ENCODE peak calls at places on chromosomes 6 and 20, in five cellular contexts. One of them, this sample, is unnamed.

GRCh38 chr6:57198926-57199636 is 23.0 kb downstream of the RAB23 start:
- DNase-seq in hepatocyte: no peak
- DNase-seq in GM23338: peak
- DNase-seq in MM.1S: no peak
- DNase-seq in neural progenitor cell: no peak
- DNase-seq in this sample: no peak

GRCh38 chr6:21005816-21006553 is 471.7 kb downstream of the CDKAL1 start:
- DNase-seq in hepatocyte: peak
- DNase-seq in GM23338: no peak
- DNase-seq in MM.1S: no peak
- DNase-seq in neural progenitor cell: no peak
- DNase-seq in this sample: peak

GRCh38 chr6:44062771-44063560 is 64.3 kb downstream of the MRPL14 start:
- DNase-seq in MM.1S: peak
- DNase-seq in neural progenitor cell: peak
- DNase-seq in GM23338: peak
- DNase-seq in hepatocyte: no peak
- DNase-seq in this sample: no peak

GRCh38 chr6:112571486-112571885 is 224.4 kb downstream of the RFPL4B start:
- DNase-seq in neural progenitor cell: no peak
- DNase-seq in MM.1S: no peak
- DNase-seq in hepatocyte: peak
- DNase-seq in GM23338: no peak
- DNase-seq in this sample: peak

GRCh38 chr6:40192516-40192915 is 258.3 kb upstream of the MOCS1 start:
- DNase-seq in GM23338: no peak
- DNase-seq in neural progenitor cell: no peak
- DNase-seq in MM.1S: no peak
- DNase-seq in hepatocyte: no peak
- DNase-seq in this sample: no peak

GRCh38 chr6:54451516-54451915 is 143.3 kb downstream of the TINAG start:
- DNase-seq in neural progenitor cell: no peak
- DNase-seq in GM23338: no peak
- DNase-seq in MM.1S: no peak
- DNase-seq in hepatocyte: no peak
- DNase-seq in this sample: no peak

GRCh38 chr20:14953736-14954135 is 616.3 kb upstream of the FLRT3 start:
- DNase-seq in GM23338: no peak
- DNase-seq in hepatocyte: no peak
- DNase-seq in neural progenitor cell: no peak
- DNase-seq in MM.1S: no peak
- DNase-seq in this sample: no peak

GRCh38 chr20:2206957-2207769 is 88.6 kb upstream of the TGM3 start:
- DNase-seq in GM23338: peak
- DNase-seq in MM.1S: peak
- DNase-seq in hepatocyte: peak
- DNase-seq in neural progenitor cell: peak
- DNase-seq in this sample: peak

GRCh38 chr6:132362318-132363185 is 38.7 kb downstream of the MOXD1 start:
- DNase-seq in MM.1S: no peak
- DNase-seq in hepatocyte: peak
- DNase-seq in neural progenitor cell: no peak
- DNase-seq in GM23338: no peak
- DNase-seq in this sample: peak

GRCh38 chr6:137743493-137743892 is 123.6 kb upstream of the TNFAIP3 start:
- DNase-seq in GM23338: no peak
- DNase-seq in hepatocyte: no peak
- DNase-seq in neural progenitor cell: no peak
- DNase-seq in MM.1S: no peak
- DNase-seq in this sample: no peak

GRCh38 chr6:36314221-36315014 is 22.3 kb downstream of the BNIP5 start:
- DNase-seq in GM23338: no peak
- DNase-seq in MM.1S: no peak
- DNase-seq in hepatocyte: peak
- DNase-seq in neural progenitor cell: no peak
- DNase-seq in this sample: peak

GRCh38 chr6:62283828-62284411 is 2.1 kb downstream of the KHDRBS2 start:
- DNase-seq in hepatocyte: peak
- DNase-seq in GM23338: peak
- DNase-seq in neural progenitor cell: peak
- DNase-seq in MM.1S: peak
- DNase-seq in this sample: peak

GRCh38 chr6:125002090-125002741 is 40.0 kb downstream of the RNF217 start:
- DNase-seq in hepatocyte: no peak
- DNase-seq in neural progenitor cell: peak
- DNase-seq in GM23338: peak
- DNase-seq in MM.1S: no peak
- DNase-seq in this sample: no peak

GRCh38 chr20:1001981-1002681 is at the start of gene RSPO4:
- DNase-seq in GM23338: peak
- DNase-seq in neural progenitor cell: peak
- DNase-seq in MM.1S: no peak
- DNase-seq in hepatocyte: peak
- DNase-seq in this sample: peak

GRCh38 chr20:5807431-5807830 is 57.2 kb downstream of the SHLD1 start:
- DNase-seq in GM23338: no peak
- DNase-seq in MM.1S: no peak
- DNase-seq in neural progenitor cell: no peak
- DNase-seq in hepatocyte: no peak
- DNase-seq in this sample: no peak

GRCh38 chr6:52760105-52760765 is 3.0 kb downstream of the GSTA2 start:
- DNase-seq in GM23338: no peak
- DNase-seq in neural progenitor cell: no peak
- DNase-seq in hepatocyte: no peak
- DNase-seq in MM.1S: no peak
- DNase-seq in this sample: no peak

DNA sequence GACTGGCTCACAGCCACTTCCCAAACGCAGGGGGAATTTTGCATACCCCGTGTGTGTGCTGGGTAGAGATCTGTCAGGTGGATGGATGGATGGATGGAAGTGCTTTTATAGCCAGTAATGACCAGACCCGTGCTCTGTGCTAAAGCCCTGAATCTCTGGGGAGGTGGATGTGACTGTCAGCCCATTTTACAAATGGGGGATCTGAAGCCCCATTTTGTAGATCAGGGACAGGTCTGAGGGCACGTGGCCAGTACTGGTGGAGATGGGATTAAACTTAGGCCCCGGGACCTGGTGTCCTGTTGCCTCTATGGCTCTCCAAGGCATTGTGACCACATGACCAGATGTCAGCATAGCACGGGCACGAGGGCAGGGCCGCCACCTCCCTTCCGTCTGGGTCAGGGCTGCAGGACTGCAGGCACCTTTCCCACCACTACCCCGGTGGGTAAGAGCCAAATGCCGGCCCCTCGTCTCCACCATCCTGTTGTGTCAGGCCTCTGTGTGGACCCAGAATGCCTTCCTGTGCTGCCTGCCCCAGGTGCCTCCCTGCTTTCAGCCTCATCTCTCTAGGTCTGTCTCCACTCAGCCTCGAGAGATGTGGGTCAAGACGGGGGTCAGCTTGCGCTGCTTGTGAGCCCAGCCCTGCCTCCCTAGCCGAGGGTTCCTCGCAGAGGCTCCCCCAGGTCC is 38.4 kb upstream of the ZBP1 start:
- DNase-seq in hepatocyte: no peak
- DNase-seq in MM.1S: no peak
- DNase-seq in neural progenitor cell: no peak
- DNase-seq in GM23338: no peak
- DNase-seq in this sample: no peak
- TF ChIP-seq EZH2phosphoT487 in hepatocyte: no peak
- TF ChIP-seq EZH2phosphoT487 in MM.1S: no peak
- TF ChIP-seq EZH2phosphoT487 in neural progenitor cell: no peak
- TF ChIP-seq EZH2phosphoT487 in GM23338: no peak
- TF ChIP-seq EZH2phosphoT487 in this sample: no peak

GRCh38 chr6:73513496-73513854 is 7.4 kb downstream of the EEF1A1 start:
- DNase-seq in MM.1S: no peak
- DNase-seq in GM23338: no peak
- DNase-seq in neural progenitor cell: no peak
- DNase-seq in hepatocyte: no peak
- DNase-seq in this sample: peak

GRCh38 chr6:73511796-73512195 is 9.0 kb downstream of the EEF1A1 start:
- DNase-seq in neural progenitor cell: no peak
- DNase-seq in GM23338: peak
- DNase-seq in MM.1S: no peak
- DNase-seq in hepatocyte: no peak
- DNase-seq in this sample: peak

GRCh38 chr6:73514746-73515110 is 6.1 kb downstream of the EEF1A1 start:
- DNase-seq in MM.1S: no peak
- DNase-seq in GM23338: peak
- DNase-seq in hepatocyte: no peak
- DNase-seq in neural progenitor cell: no peak
- DNase-seq in this sample: peak

GRCh38 chr6:73516712-73517489 is 3.9 kb downstream of the EEF1A1 start:
- DNase-seq in hepatocyte: no peak
- DNase-seq in GM23338: no peak
- DNase-seq in neural progenitor cell: no peak
- DNase-seq in MM.1S: no peak
- DNase-seq in this sample: peak

DNA sequence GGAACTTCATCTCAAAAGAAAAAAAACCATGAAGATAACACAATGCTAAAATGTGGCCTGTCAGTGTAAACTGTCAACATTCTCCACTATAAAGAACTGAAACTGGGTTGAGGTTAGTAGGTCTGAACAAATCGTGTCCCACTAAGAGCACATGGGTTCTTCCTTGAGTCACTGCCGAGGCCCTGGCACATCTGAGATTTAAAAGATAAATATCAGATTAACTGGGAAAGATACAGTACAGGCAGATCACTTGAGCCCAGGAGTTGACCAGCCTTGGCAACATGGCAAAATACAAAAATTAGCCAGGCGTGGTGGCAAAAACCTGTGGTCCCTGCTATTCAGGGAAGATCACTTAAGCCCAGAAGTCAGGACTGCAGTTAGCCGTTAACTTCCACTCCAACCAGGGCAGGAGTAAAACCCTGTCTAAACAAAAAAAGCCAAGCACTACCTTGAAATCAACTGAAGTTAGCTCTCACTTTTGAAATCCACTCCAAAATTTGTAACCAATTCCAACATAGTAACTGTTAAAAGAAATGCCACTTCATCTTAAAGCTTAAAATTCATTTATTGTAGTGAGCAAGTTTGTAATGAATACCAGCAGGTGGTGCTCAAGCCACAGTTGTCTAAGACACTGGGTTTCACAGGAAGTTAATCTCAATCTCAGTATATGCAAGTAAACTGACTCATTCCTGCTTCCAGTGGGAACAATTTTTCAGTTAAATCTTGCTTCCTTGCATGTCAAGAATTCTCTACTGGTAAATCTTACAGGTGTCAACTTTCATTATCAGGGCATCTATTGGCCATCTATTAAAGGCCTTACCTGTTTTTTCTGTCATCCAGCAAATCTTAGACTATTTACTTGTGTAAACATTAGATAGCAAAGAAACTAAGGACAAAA is 5.4 kb downstream of the EEF1A1 start:
- DNase-seq in MM.1S: peak
- DNase-seq in hepatocyte: peak
- DNase-seq in GM23338: peak
- DNase-seq in neural progenitor cell: peak
- DNase-seq in this sample: peak
- H3K4me3 ChIP-seq in MM.1S: no peak
- H3K4me3 ChIP-seq in hepatocyte: no peak
- H3K4me3 ChIP-seq in GM23338: no peak
- H3K4me3 ChIP-seq in neural progenitor cell: no peak
- H3K4me3 ChIP-seq in this sample: peak

DNA sequence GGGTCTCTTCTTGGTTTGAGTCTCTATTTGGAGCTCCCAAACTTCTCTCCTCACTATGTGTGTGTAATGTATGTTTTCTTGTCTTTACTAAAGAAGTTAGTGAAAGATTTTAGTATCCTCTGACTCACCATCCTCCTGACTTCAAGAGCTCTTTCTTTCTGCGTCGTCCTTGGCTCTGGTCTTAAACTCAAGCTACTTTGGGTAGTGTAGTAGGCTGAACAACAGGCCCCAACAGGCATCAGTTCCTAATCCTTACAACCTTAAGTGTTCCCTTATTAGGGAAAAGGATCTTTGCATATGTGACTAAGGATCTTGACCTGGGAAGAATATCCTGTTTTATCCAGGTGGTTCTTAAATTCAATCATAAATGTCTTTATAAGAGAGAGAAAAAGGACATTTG is 810.2 kb downstream of the MAFB start:
- DNase-seq in GM23338: no peak
- DNase-seq in MM.1S: no peak
- DNase-seq in neural progenitor cell: no peak
- DNase-seq in hepatocyte: no peak
- DNase-seq in this sample: peak
- TF ChIP-seq EZH2phosphoT487 in GM23338: no peak
- TF ChIP-seq EZH2phosphoT487 in MM.1S: no peak
- TF ChIP-seq EZH2phosphoT487 in neural progenitor cell: no peak
- TF ChIP-seq EZH2phosphoT487 in hepatocyte: no peak
- TF ChIP-seq EZH2phosphoT487 in this sample: no peak

GRCh38 chr6:150598858-150599198 is 857 bp upstream of the PLEKHG1 start:
- DNase-seq in hepatocyte: no peak
- DNase-seq in MM.1S: no peak
- DNase-seq in GM23338: no peak
- DNase-seq in neural progenitor cell: no peak
- DNase-seq in this sample: no peak
- H3K4me3 ChIP-seq in hepatocyte: no peak
- H3K4me3 ChIP-seq in MM.1S: no peak
- H3K4me3 ChIP-seq in GM23338: peak
- H3K4me3 ChIP-seq in neural progenitor cell: no peak
- H3K4me3 ChIP-seq in this sample: no peak

GRCh38 chr6:17393335-17394191 is at the start of gene CAP2:
- DNase-seq in GM23338: peak
- DNase-seq in hepatocyte: peak
- DNase-seq in neural progenitor cell: peak
- DNase-seq in MM.1S: no peak
- DNase-seq in this sample: peak
- TF ChIP-seq EZH2phosphoT487 in GM23338: no peak
- TF ChIP-seq EZH2phosphoT487 in hepatocyte: no peak
- TF ChIP-seq EZH2phosphoT487 in neural progenitor cell: no peak
- TF ChIP-seq EZH2phosphoT487 in MM.1S: no peak
- TF ChIP-seq EZH2phosphoT487 in this sample: no peak

This sample was measured in GM23248.